ENCODE peak calls at places on chromosomes 13 and 19, in eight cellular contexts. One of them, this sample, is unnamed.

GRCh38 chr19:44689290-44690130 is 9.4 kb upstream of the CEACAM16 start:
- DNase-seq in H9: peak
- DNase-seq in AG10803: peak
- DNase-seq in lung microvascular endothelial cell: peak
- DNase-seq in bronchial epithelial cell: peak
- DNase-seq in activated effector memory CD4-positive, alpha-beta T cell treated with anti-CD3 and anti-CD28 coated beads, Interleukin-2, amount 50 U/mL, for 16 hours: peak
- DNase-seq in head of caudate nucleus: peak
- DNase-seq in activated CD4-positive, CD25-positive, alpha-beta regulatory T cell: peak
- DNase-seq in this sample: peak

GRCh38 chr19:3725640-3726310 is 17.6 kb downstream of the TJP3 start:
- DNase-seq in H9: peak
- DNase-seq in AG10803: no peak
- DNase-seq in lung microvascular endothelial cell: no peak
- DNase-seq in bronchial epithelial cell: no peak
- DNase-seq in activated effector memory CD4-positive, alpha-beta T cell treated with anti-CD3 and anti-CD28 coated beads, Interleukin-2, amount 50 U/mL, for 16 hours: no peak
- DNase-seq in head of caudate nucleus: no peak
- DNase-seq in activated CD4-positive, CD25-positive, alpha-beta regulatory T cell: no peak
- DNase-seq in this sample: peak

GRCh38 chr13:94329754-94330551 is 149.5 kb downstream of the DCT start:
- DNase-seq in H9: no peak
- DNase-seq in AG10803: peak
- DNase-seq in lung microvascular endothelial cell: no peak
- DNase-seq in bronchial epithelial cell: peak
- DNase-seq in activated effector memory CD4-positive, alpha-beta T cell treated with anti-CD3 and anti-CD28 coated beads, Interleukin-2, amount 50 U/mL, for 16 hours: no peak
- DNase-seq in head of caudate nucleus: no peak
- DNase-seq in activated CD4-positive, CD25-positive, alpha-beta regulatory T cell: no peak
- DNase-seq in this sample: peak

GRCh38 chr13:91580749-91581148 is 182.3 kb downstream of the GPC5 start:
- DNase-seq in H9: no peak
- DNase-seq in AG10803: no peak
- DNase-seq in lung microvascular endothelial cell: no peak
- DNase-seq in bronchial epithelial cell: no peak
- DNase-seq in activated effector memory CD4-positive, alpha-beta T cell treated with anti-CD3 and anti-CD28 coated beads, Interleukin-2, amount 50 U/mL, for 16 hours: no peak
- DNase-seq in head of caudate nucleus: no peak
- DNase-seq in activated CD4-positive, CD25-positive, alpha-beta regulatory T cell: no peak
- DNase-seq in this sample: no peak

GRCh38 chr19:9857920-9858746 is 23.0 kb downstream of the PIN1 start:
- DNase-seq in H9: no peak
- DNase-seq in AG10803: no peak
- DNase-seq in lung microvascular endothelial cell: no peak
- DNase-seq in bronchial epithelial cell: peak
- DNase-seq in activated effector memory CD4-positive, alpha-beta T cell treated with anti-CD3 and anti-CD28 coated beads, Interleukin-2, amount 50 U/mL, for 16 hours: peak
- DNase-seq in head of caudate nucleus: no peak
- DNase-seq in activated CD4-positive, CD25-positive, alpha-beta regulatory T cell: peak
- DNase-seq in this sample: no peak

GRCh38 chr19:13154911-13155471 is 4.8 kb downstream of the IER2 start:
- DNase-seq in H9: peak
- DNase-seq in AG10803: peak
- DNase-seq in lung microvascular endothelial cell: peak
- DNase-seq in bronchial epithelial cell: peak
- DNase-seq in activated effector memory CD4-positive, alpha-beta T cell treated with anti-CD3 and anti-CD28 coated beads, Interleukin-2, amount 50 U/mL, for 16 hours: peak
- DNase-seq in head of caudate nucleus: peak
- DNase-seq in activated CD4-positive, CD25-positive, alpha-beta regulatory T cell: peak
- DNase-seq in this sample: no peak

GRCh38 chr19:21117041-21117907 is 24.6 kb upstream of the ZNF431 start:
- DNase-seq in H9: no peak
- DNase-seq in AG10803: peak
- DNase-seq in lung microvascular endothelial cell: no peak
- DNase-seq in bronchial epithelial cell: peak
- DNase-seq in activated effector memory CD4-positive, alpha-beta T cell treated with anti-CD3 and anti-CD28 coated beads, Interleukin-2, amount 50 U/mL, for 16 hours: no peak
- DNase-seq in head of caudate nucleus: no peak
- DNase-seq in activated CD4-positive, CD25-positive, alpha-beta regulatory T cell: no peak
- DNase-seq in this sample: no peak

GRCh38 chr13:104678161-104678560 is 1611.9 kb upstream of the SLC10A2 start:
- DNase-seq in H9: no peak
- DNase-seq in AG10803: no peak
- DNase-seq in lung microvascular endothelial cell: no peak
- DNase-seq in bronchial epithelial cell: no peak
- DNase-seq in activated effector memory CD4-positive, alpha-beta T cell treated with anti-CD3 and anti-CD28 coated beads, Interleukin-2, amount 50 U/mL, for 16 hours: no peak
- DNase-seq in head of caudate nucleus: no peak
- DNase-seq in activated CD4-positive, CD25-positive, alpha-beta regulatory T cell: no peak
- DNase-seq in this sample: no peak

GRCh38 chr19:5046339-5047039 is 77.6 kb downstream of the KDM4B start:
- DNase-seq in H9: no peak
- DNase-seq in AG10803: peak
- DNase-seq in lung microvascular endothelial cell: no peak
- DNase-seq in bronchial epithelial cell: peak
- DNase-seq in activated effector memory CD4-positive, alpha-beta T cell treated with anti-CD3 and anti-CD28 coated beads, Interleukin-2, amount 50 U/mL, for 16 hours: no peak
- DNase-seq in head of caudate nucleus: no peak
- DNase-seq in activated CD4-positive, CD25-positive, alpha-beta regulatory T cell: no peak
- DNase-seq in this sample: peak

GRCh38 chr13:44434441-44435141 is 61.0 kb downstream of the SERP2 start:
- DNase-seq in H9: no peak
- DNase-seq in AG10803: no peak
- DNase-seq in lung microvascular endothelial cell: no peak
- DNase-seq in bronchial epithelial cell: no peak
- DNase-seq in activated effector memory CD4-positive, alpha-beta T cell treated with anti-CD3 and anti-CD28 coated beads, Interleukin-2, amount 50 U/mL, for 16 hours: no peak
- DNase-seq in head of caudate nucleus: peak
- DNase-seq in activated CD4-positive, CD25-positive, alpha-beta regulatory T cell: no peak
- DNase-seq in this sample: no peak

GRCh38 chr19:46963093-46963734 is 56.4 kb upstream of the NPAS1 start:
- DNase-seq in H9: no peak
- DNase-seq in AG10803: peak
- DNase-seq in lung microvascular endothelial cell: peak
- DNase-seq in bronchial epithelial cell: no peak
- DNase-seq in activated effector memory CD4-positive, alpha-beta T cell treated with anti-CD3 and anti-CD28 coated beads, Interleukin-2, amount 50 U/mL, for 16 hours: no peak
- DNase-seq in head of caudate nucleus: no peak
- DNase-seq in activated CD4-positive, CD25-positive, alpha-beta regulatory T cell: no peak
- DNase-seq in this sample: peak

GRCh38 chr19:55519461-55520311 is 17.2 kb downstream of the SBK2 start:
- DNase-seq in H9: no peak
- DNase-seq in AG10803: peak
- DNase-seq in lung microvascular endothelial cell: no peak
- DNase-seq in bronchial epithelial cell: peak
- DNase-seq in activated effector memory CD4-positive, alpha-beta T cell treated with anti-CD3 and anti-CD28 coated beads, Interleukin-2, amount 50 U/mL, for 16 hours: no peak
- DNase-seq in head of caudate nucleus: no peak
- DNase-seq in activated CD4-positive, CD25-positive, alpha-beta regulatory T cell: no peak
- DNase-seq in this sample: peak

GRCh38 chr13:82772802-82773201 is 1109.5 kb downstream of the SLITRK1 start:
- DNase-seq in H9: no peak
- DNase-seq in AG10803: peak
- DNase-seq in lung microvascular endothelial cell: no peak
- DNase-seq in bronchial epithelial cell: no peak
- DNase-seq in activated effector memory CD4-positive, alpha-beta T cell treated with anti-CD3 and anti-CD28 coated beads, Interleukin-2, amount 50 U/mL, for 16 hours: no peak
- DNase-seq in head of caudate nucleus: no peak
- DNase-seq in activated CD4-positive, CD25-positive, alpha-beta regulatory T cell: no peak
- DNase-seq in this sample: no peak

GRCh38 chr13:32202268-32202667 is 112.9 kb downstream of the ZAR1L start:
- DNase-seq in H9: no peak
- DNase-seq in AG10803: no peak
- DNase-seq in lung microvascular endothelial cell: no peak
- DNase-seq in bronchial epithelial cell: no peak
- DNase-seq in activated effector memory CD4-positive, alpha-beta T cell treated with anti-CD3 and anti-CD28 coated beads, Interleukin-2, amount 50 U/mL, for 16 hours: no peak
- DNase-seq in head of caudate nucleus: no peak
- DNase-seq in activated CD4-positive, CD25-positive, alpha-beta regulatory T cell: no peak
- DNase-seq in this sample: no peak

GRCh38 chr19:1136201-1136600 is 32.4 kb downstream of the GPX4 start:
- DNase-seq in H9: no peak
- DNase-seq in AG10803: no peak
- DNase-seq in lung microvascular endothelial cell: no peak
- DNase-seq in bronchial epithelial cell: no peak
- DNase-seq in activated effector memory CD4-positive, alpha-beta T cell treated with anti-CD3 and anti-CD28 coated beads, Interleukin-2, amount 50 U/mL, for 16 hours: no peak
- DNase-seq in head of caudate nucleus: no peak
- DNase-seq in activated CD4-positive, CD25-positive, alpha-beta regulatory T cell: no peak
- DNase-seq in this sample: no peak

GRCh38 chr13:94239135-94239534 is 240.3 kb downstream of the DCT start:
- DNase-seq in H9: no peak
- DNase-seq in AG10803: peak
- DNase-seq in lung microvascular endothelial cell: peak
- DNase-seq in bronchial epithelial cell: peak
- DNase-seq in activated effector memory CD4-positive, alpha-beta T cell treated with anti-CD3 and anti-CD28 coated beads, Interleukin-2, amount 50 U/mL, for 16 hours: no peak
- DNase-seq in head of caudate nucleus: no peak
- DNase-seq in activated CD4-positive, CD25-positive, alpha-beta regulatory T cell: no peak
- DNase-seq in this sample: peak

GRCh38 chr19:29429581-29429980 is 96.2 kb upstream of the VSTM2B start:
- DNase-seq in H9: no peak
- DNase-seq in AG10803: no peak
- DNase-seq in lung microvascular endothelial cell: no peak
- DNase-seq in bronchial epithelial cell: no peak
- DNase-seq in activated effector memory CD4-positive, alpha-beta T cell treated with anti-CD3 and anti-CD28 coated beads, Interleukin-2, amount 50 U/mL, for 16 hours: no peak
- DNase-seq in head of caudate nucleus: no peak
- DNase-seq in activated CD4-positive, CD25-positive, alpha-beta regulatory T cell: no peak
- DNase-seq in this sample: no peak

GRCh38 chr13:112783946-112784500 is 94.2 kb downstream of the ATP11A start:
- DNase-seq in H9: peak
- DNase-seq in AG10803: no peak
- DNase-seq in lung microvascular endothelial cell: no peak
- DNase-seq in bronchial epithelial cell: no peak
- DNase-seq in activated effector memory CD4-positive, alpha-beta T cell treated with anti-CD3 and anti-CD28 coated beads, Interleukin-2, amount 50 U/mL, for 16 hours: peak
- DNase-seq in head of caudate nucleus: peak
- DNase-seq in activated CD4-positive, CD25-positive, alpha-beta regulatory T cell: no peak
- DNase-seq in this sample: no peak

GRCh38 chr13:105537113-105537512 is 998.3 kb downstream of the EFNB2 start:
- DNase-seq in H9: no peak
- DNase-seq in AG10803: no peak
- DNase-seq in lung microvascular endothelial cell: no peak
- DNase-seq in bronchial epithelial cell: no peak
- DNase-seq in activated effector memory CD4-positive, alpha-beta T cell treated with anti-CD3 and anti-CD28 coated beads, Interleukin-2, amount 50 U/mL, for 16 hours: no peak
- DNase-seq in head of caudate nucleus: no peak
- DNase-seq in activated CD4-positive, CD25-positive, alpha-beta regulatory T cell: no peak
- DNase-seq in this sample: no peak

GRCh38 chr19:3098515-3099346 is 4.6 kb downstream of the GNA11 start:
- DNase-seq in H9: no peak
- DNase-seq in AG10803: peak
- DNase-seq in lung microvascular endothelial cell: peak
- DNase-seq in bronchial epithelial cell: no peak
- DNase-seq in activated effector memory CD4-positive, alpha-beta T cell treated with anti-CD3 and anti-CD28 coated beads, Interleukin-2, amount 50 U/mL, for 16 hours: no peak
- DNase-seq in head of caudate nucleus: no peak
- DNase-seq in activated CD4-positive, CD25-positive, alpha-beta regulatory T cell: no peak
- DNase-seq in this sample: no peak

GRCh38 chr13:48975101-48975925 is at the start of gene FNDC3A:
- DNase-seq in H9: peak
- DNase-seq in AG10803: peak
- DNase-seq in lung microvascular endothelial cell: peak
- DNase-seq in bronchial epithelial cell: peak
- DNase-seq in activated effector memory CD4-positive, alpha-beta T cell treated with anti-CD3 and anti-CD28 coated beads, Interleukin-2, amount 50 U/mL, for 16 hours: no peak
- DNase-seq in head of caudate nucleus: peak
- DNase-seq in activated CD4-positive, CD25-positive, alpha-beta regulatory T cell: no peak
- DNase-seq in this sample: peak

GRCh38 chr13:109165417-109165904 is 536.0 kb downstream of the MYO16 start:
- DNase-seq in H9: no peak
- DNase-seq in AG10803: no peak
- DNase-seq in lung microvascular endothelial cell: no peak
- DNase-seq in bronchial epithelial cell: no peak
- DNase-seq in activated effector memory CD4-positive, alpha-beta T cell treated with anti-CD3 and anti-CD28 coated beads, Interleukin-2, amount 50 U/mL, for 16 hours: no peak
- DNase-seq in head of caudate nucleus: no peak
- DNase-seq in activated CD4-positive, CD25-positive, alpha-beta regulatory T cell: no peak
- DNase-seq in this sample: no peak

GRCh38 chr13:36766295-36766694 is 52.7 kb upstream of the RFXAP start:
- DNase-seq in H9: no peak
- DNase-seq in AG10803: peak
- DNase-seq in lung microvascular endothelial cell: no peak
- DNase-seq in bronchial epithelial cell: peak
- DNase-seq in activated effector memory CD4-positive, alpha-beta T cell treated with anti-CD3 and anti-CD28 coated beads, Interleukin-2, amount 50 U/mL, for 16 hours: no peak
- DNase-seq in head of caudate nucleus: no peak
- DNase-seq in activated CD4-positive, CD25-positive, alpha-beta regulatory T cell: no peak
- DNase-seq in this sample: peak